ENCODE peak calls at places on chromosomes 11 and 22, in four cellular contexts. R is heart left ventricle; O is CD4-positive, CD25-positive, alpha-beta regulatory T cell; K is neural progenitor cell. C is an unnamed sample.

GRCh38 chr11:121589946-121590537 is 137.3 kb upstream of the SORL1-AS1 start:
- DNase-seq in R (no peak), O (no peak), K (no peak), C (no peak)

GRCh38 chr11:18005376-18006129 is 7.3 kb downstream of the SERGEF start:
- DNase-seq in R (no peak), O (no peak), K (no peak), C (no peak)

GRCh38 chr11:76604652-76605241 is 65.8 kb downstream of the LRRC32 start:
- DNase-seq in R (peak), O (no peak), K (no peak), C (no peak)

GRCh38 chr22:31734512-31734911 is 15.4 kb downstream of the PRR14L start:
- DNase-seq in R (no peak), O (no peak), K (no peak), C (no peak)

GRCh38 chr11:93116641-93117577 is 80.9 kb downstream of the SLC36A4 start:
- DNase-seq in R (no peak), O (no peak), K (peak), C (no peak)

GRCh38 chr11:65630215-65630614 is 7.7 kb upstream of the SIPA1 start:
- DNase-seq in R (no peak), O (no peak), K (no peak), C (no peak)

GRCh38 chr11:129143335-129143734 is 48.8 kb downstream of the ARHGAP32 start:
- DNase-seq in R (peak), O (no peak), K (no peak), C (no peak)

GRCh38 chr11:132142102-132142501 is 771.7 kb downstream of the NTM start:
- DNase-seq in R (no peak), O (no peak), K (no peak), C (no peak)

GRCh38 chr11:74085542-74085892 is 76.6 kb upstream of the UCP3 start:
- DNase-seq in R (no peak), O (no peak), K (no peak), C (no peak)

GRCh38 chr22:22479999-22480532 is 28.5 kb downstream of the ZNF280B start:
- DNase-seq in R (no peak), O (no peak), K (no peak), C (no peak)

GRCh38 chr22:29113329-29113728 is 40.5 kb downstream of the KREMEN1 start:
- DNase-seq in R (no peak), O (no peak), K (no peak), C (no peak)

GRCh38 chr11:126393143-126393542 is 37.7 kb downstream of the ST3GAL4 start:
- DNase-seq in R (no peak), O (no peak), K (no peak), C (no peak)

GRCh38 chr22:29109853-29110252 is 37.0 kb downstream of the KREMEN1 start:
- DNase-seq in R (no peak), O (no peak), K (no peak), C (no peak)

GRCh38 chr11:16804104-16804947 is 65.9 kb downstream of the C11orf58 start:
- DNase-seq in R (no peak), O (no peak), K (no peak), C (no peak)

GRCh38 chr22:23204541-23205157 is 24.3 kb downstream of the BCR start:
- DNase-seq in R (peak), O (no peak), K (no peak), C (no peak)

GRCh38 chr11:77819921-77820564 is 479 bp downstream of the RSF1 start:
- DNase-seq in R (peak), O (no peak), K (peak), C (peak)

GRCh38 chr11:95717314-95717713 is 72.3 kb downstream of the FAM76B start:
- DNase-seq in R (no peak), O (no peak), K (no peak), C (no peak)

GRCh38 chr11:131671764-131672163 is 301.3 kb downstream of the NTM start:
- DNase-seq in R (no peak), O (no peak), K (peak), C (no peak)

GRCh38 chr11:100991541-100991940 is 138.1 kb downstream of the PGR start:
- DNase-seq in R (no peak), O (no peak), K (no peak), C (no peak)

GRCh38 chr11:110524227-110524626 is 94.5 kb downstream of the FDX1 start:
- DNase-seq in R (no peak), O (no peak), K (no peak), C (no peak)

GRCh38 chr11:111793863-111794262 is 27.7 kb upstream of the PPP2R1B start:
- DNase-seq in R (no peak), O (no peak), K (no peak), C (no peak)

GRCh38 chr11:57251491-57252104 is 14.5 kb upstream of the APLNR start:
- DNase-seq in R (no peak), O (no peak), K (no peak), C (no peak)

GRCh38 chr11:119417726-119418540 is 5.0 kb downstream of the THY1 start:
- DNase-seq in R (no peak), O (no peak), K (no peak), C (no peak)

GRCh38 chr11:122981388-122982264 is at the start of gene BSX:
- DNase-seq in R (peak), O (no peak), K (peak), C (peak)

GRCh38 chr22:17198188-17199130 is 20.8 kb downstream of the ADA2 start:
- DNase-seq in R (peak), O (no peak), K (peak), C (no peak)

GRCh38 chr11:19076744-19077589 is 16.4 kb upstream of the MRGPRX2 start:
- DNase-seq in R (no peak), O (peak), K (peak), C (peak)

GRCh38 chr22:40791241-40791640 is 27.9 kb downstream of the SLC25A17 start:
- DNase-seq in R (no peak), O (no peak), K (no peak), C (no peak)

GRCh38 chr22:32880906-32881596 is 79.5 kb downstream of the TIMP3 start:
- DNase-seq in R (peak), O (no peak), K (no peak), C (peak)

GRCh38 chr11:12174145-12175143 is 64.1 kb downstream of the MICAL2 start:
- DNase-seq in R (no peak), O (no peak), K (no peak), C (no peak)

GRCh38 chr11:77287615-77288273 is 13.7 kb downstream of the GDPD4 start:
- DNase-seq in R (no peak), O (no peak), K (no peak), C (no peak)

GRCh38 chr11:19551454-19551853 is 161.2 kb upstream of the NAV2 start:
- DNase-seq in R (no peak), O (no peak), K (no peak), C (no peak)

GRCh38 chr22:44963832-44964721 is 45.7 kb downstream of the PHF21B start:
- DNase-seq in R (no peak), O (no peak), K (peak), C (no peak)

GRCh38 chr22:44963055-44963454 is 46.8 kb downstream of the PHF21B start:
- DNase-seq in R (no peak), O (no peak), K (no peak), C (no peak)

GRCh38 chr22:44964722-44965078 is 45.1 kb downstream of the PHF21B start:
- DNase-seq in R (no peak), O (no peak), K (peak), C (no peak)

GRCh38 chr22:44968736-44969135 is 41.1 kb downstream of the PHF21B start:
- DNase-seq in R (no peak), O (no peak), K (peak), C (no peak)

GRCh38 chr22:44965171-44965570 is 44.6 kb downstream of the PHF21B start:
- DNase-seq in R (no peak), O (no peak), K (no peak), C (no peak)
- H3K27ac ChIP-seq in R (no peak), O (no peak), K (no peak), C (no peak)

DNA sequence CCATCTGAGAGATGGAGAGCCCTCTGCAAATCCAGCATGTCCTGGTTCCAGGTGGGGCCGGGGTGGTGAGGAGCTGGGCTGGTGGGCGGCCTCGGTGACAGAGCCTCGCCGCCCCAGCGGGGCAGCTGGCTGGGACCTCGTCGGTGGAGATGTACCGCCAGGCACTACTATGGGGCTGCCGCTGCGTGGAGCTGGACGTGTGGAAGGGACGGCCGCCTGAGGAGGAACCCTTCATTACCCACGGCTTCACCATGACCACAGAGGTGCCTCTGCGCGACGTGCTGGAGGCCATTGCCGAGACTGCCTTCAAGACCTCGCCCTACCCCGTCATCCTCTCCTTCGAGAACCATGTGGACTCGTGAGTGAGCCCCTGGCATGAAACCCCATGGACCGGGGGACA is 7.0 kb downstream of the PLCB3 start:
- DNase-seq in R (no peak), O (no peak), K (no peak), C (no peak)
- H3K27ac ChIP-seq in R (no peak), O (no peak), K (no peak), C (no peak)

GRCh38 chr11:68117896-68118470 is 3.2 kb downstream of the CHKA start:
- DNase-seq in R (no peak), O (no peak), K (peak), C (no peak)
- H3K27ac ChIP-seq in R (peak), O (no peak), K (no peak), C (no peak)

GRCh38 chr11:27248430-27249207 is 114.4 kb downstream of the CCDC34 start:
- DNase-seq in R (peak), O (no peak), K (no peak), C (no peak)
- H3K27ac ChIP-seq in R (peak), O (no peak), K (no peak), C (no peak)

GRCh38 chr22:27100323-27100722 is 442.9 kb downstream of the MIAT start:
- DNase-seq in R (no peak), O (no peak), K (no peak), C (no peak)
- H3K27ac ChIP-seq in R (no peak), O (no peak), K (no peak), C (no peak)

GRCh38 chr11:44451706-44452105 is 113.8 kb upstream of the CD82 start:
- DNase-seq in R (no peak), O (no peak), K (no peak), C (no peak)

GRCh38 chr11:44453213-44453612 is 112.2 kb upstream of the CD82 start:
- DNase-seq in R (no peak), O (no peak), K (no peak), C (no peak)

GRCh38 chr11:44456544-44457270 is 108.8 kb upstream of the CD82 start:
- DNase-seq in R (no peak), O (no peak), K (peak), C (no peak)

GRCh38 chr11:44454686-44455085 is 110.8 kb upstream of the CD82 start:
- DNase-seq in R (no peak), O (no peak), K (no peak), C (no peak)

GRCh38 chr11:44453871-44454270 is 111.6 kb upstream of the CD82 start:
- DNase-seq in R (no peak), O (no peak), K (no peak), C (no peak)
- H3K27ac ChIP-seq in R (no peak), O (no peak), K (no peak), C (no peak)

DNA sequence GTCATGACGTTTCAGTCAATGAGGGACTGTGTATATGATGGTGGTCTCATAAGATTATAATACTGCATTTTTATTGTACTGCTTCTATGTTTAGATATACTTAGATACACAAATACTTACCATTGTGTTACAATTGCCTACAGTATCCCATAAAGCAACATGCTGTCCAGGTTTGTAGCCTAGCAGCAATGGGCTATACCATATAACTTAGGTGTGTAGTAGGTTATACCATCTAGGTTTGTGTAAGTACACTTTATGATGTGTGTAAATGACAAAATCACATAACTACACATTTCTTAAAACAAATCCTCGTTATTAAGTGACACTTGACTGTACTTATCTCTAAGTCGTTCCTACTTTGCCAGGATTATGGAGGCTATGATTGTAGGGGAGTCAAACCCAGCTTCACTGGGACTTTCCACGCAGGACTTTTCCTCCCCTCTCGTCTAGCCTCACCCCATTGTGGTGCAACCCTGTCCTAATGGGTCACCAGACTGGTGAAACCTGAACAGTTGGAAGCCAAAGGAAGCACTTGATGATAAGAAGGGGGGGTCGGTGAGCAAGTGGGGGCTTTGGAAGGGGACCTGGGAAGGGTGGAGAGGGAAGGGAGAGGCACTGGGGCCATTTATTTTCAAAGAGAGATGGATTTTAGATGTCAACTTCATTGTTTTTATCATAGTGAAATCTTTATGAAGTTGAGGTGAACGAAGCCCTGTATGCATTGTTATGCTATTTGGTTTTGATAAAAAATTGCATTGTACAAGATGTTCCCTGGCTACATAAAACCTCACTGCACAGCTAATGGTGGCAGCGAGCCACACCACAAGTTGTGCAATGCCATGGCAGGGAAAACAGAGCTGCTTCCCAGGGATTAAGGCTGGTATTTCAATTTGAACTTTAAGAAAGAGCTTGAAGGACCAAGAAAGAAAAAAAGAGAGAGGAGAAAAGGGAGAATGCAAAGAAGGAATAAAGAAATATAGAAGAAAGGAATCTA is 129.1 kb downstream of the EHF start:
- DNase-seq in R (peak), O (no peak), K (no peak), C (no peak)
- H3K27ac ChIP-seq in R (no peak), O (no peak), K (no peak), C (no peak)

GRCh38 chr11:68351450-68352275 is 39.3 kb downstream of the LRP5 start:
- DNase-seq in R (no peak), O (no peak), K (peak), C (no peak)

GRCh38 chr11:68350759-68351449 is 38.5 kb downstream of the LRP5 start:
- DNase-seq in R (no peak), O (no peak), K (peak), C (no peak)

GRCh38 chr11:68353669-68354068 is 41.3 kb downstream of the LRP5 start:
- DNase-seq in R (no peak), O (no peak), K (no peak), C (no peak)

GRCh38 chr11:68353118-68353517 is 40.7 kb downstream of the LRP5 start:
- DNase-seq in R (no peak), O (no peak), K (no peak), C (no peak)

GRCh38 chr11:68352591-68352990 is 40.2 kb downstream of the LRP5 start:
- DNase-seq in R (no peak), O (no peak), K (no peak), C (no peak)
- H3K27ac ChIP-seq in R (no peak), O (no peak), K (no peak), C (no peak)

DNA sequence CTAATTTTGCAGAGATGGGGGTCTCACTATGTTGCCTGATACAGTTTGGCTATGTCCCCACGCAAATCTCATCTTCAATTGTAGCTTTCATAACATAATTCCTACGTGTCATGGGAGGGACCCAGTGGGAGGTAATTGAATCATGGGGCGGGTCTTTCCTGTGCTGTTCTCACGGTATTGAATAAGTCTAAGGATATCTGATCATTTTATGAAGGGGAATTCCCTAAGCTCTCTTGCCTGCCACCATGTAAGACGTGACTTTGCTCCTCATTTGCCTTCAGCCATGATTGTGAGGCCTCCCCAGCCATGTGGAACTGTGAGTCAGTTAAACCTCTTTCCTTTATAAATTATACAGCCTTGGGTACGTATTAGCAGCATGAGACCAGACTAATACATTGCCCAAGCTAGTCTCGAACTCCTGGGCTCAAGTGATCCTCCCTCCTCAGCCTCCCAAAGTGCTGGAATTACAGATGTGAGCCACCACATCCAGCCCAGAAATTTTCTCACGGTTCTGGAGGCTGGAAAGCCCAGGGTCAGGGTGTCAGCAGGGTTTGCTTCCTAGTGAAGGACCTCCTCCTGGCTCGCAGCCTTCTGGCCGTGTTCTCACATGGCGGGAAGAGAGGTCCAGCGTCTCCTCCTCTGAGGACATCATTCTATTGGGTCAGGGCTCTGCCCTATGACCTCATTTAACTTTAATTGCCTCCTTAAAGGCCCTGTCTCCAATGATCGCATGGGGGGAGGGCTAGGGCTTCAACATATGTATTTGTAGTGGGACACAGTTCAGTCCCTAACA is 37.9 kb downstream of the SDHAF2 start:
- DNase-seq in R (peak), O (no peak), K (no peak), C (no peak)
- H3K27ac ChIP-seq in R (peak), O (no peak), K (no peak), C (no peak)